ENCODE peak calls at places on chromosome 15, in nine cellular contexts. One of them, this sample, is unnamed.

GRCh38 chr15:29859981-29860745 is 37.9 kb upstream of the TJP1 start:
- DNase-seq in Peyer's patch: no peak
- DNase-seq in IMR-90: peak
- DNase-seq in progenitor cell of endocrine pancreas: no peak
- DNase-seq in mammary epithelial cell: peak
- DNase-seq in GM13976: no peak
- DNase-seq in upper lobe of right lung: no peak
- DNase-seq in CD8-positive, alpha-beta T cell: no peak
- DNase-seq in neural progenitor cell: no peak
- DNase-seq in this sample: peak

GRCh38 chr15:81069356-81069755 is 64.7 kb upstream of the CFAP161 start:
- DNase-seq in Peyer's patch: no peak
- DNase-seq in IMR-90: no peak
- DNase-seq in progenitor cell of endocrine pancreas: no peak
- DNase-seq in mammary epithelial cell: no peak
- DNase-seq in GM13976: no peak
- DNase-seq in upper lobe of right lung: no peak
- DNase-seq in CD8-positive, alpha-beta T cell: no peak
- DNase-seq in neural progenitor cell: peak
- DNase-seq in this sample: no peak

GRCh38 chr15:35756588-35756987 is 210.6 kb upstream of the DPH6 start:
- DNase-seq in Peyer's patch: no peak
- DNase-seq in IMR-90: no peak
- DNase-seq in progenitor cell of endocrine pancreas: no peak
- DNase-seq in mammary epithelial cell: no peak
- DNase-seq in GM13976: no peak
- DNase-seq in upper lobe of right lung: no peak
- DNase-seq in CD8-positive, alpha-beta T cell: no peak
- DNase-seq in neural progenitor cell: no peak
- DNase-seq in this sample: no peak

GRCh38 chr15:90411176-90411575 is 23.1 kb downstream of the IQGAP1 start:
- DNase-seq in Peyer's patch: no peak
- DNase-seq in IMR-90: no peak
- DNase-seq in progenitor cell of endocrine pancreas: no peak
- DNase-seq in mammary epithelial cell: no peak
- DNase-seq in GM13976: no peak
- DNase-seq in upper lobe of right lung: no peak
- DNase-seq in CD8-positive, alpha-beta T cell: no peak
- DNase-seq in neural progenitor cell: no peak
- DNase-seq in this sample: no peak

GRCh38 chr15:72112111-72112510 is 5.8 kb downstream of the MYO9A start:
- DNase-seq in Peyer's patch: no peak
- DNase-seq in IMR-90: no peak
- DNase-seq in progenitor cell of endocrine pancreas: no peak
- DNase-seq in mammary epithelial cell: no peak
- DNase-seq in GM13976: no peak
- DNase-seq in upper lobe of right lung: no peak
- DNase-seq in CD8-positive, alpha-beta T cell: no peak
- DNase-seq in neural progenitor cell: no peak
- DNase-seq in this sample: no peak

GRCh38 chr15:72911658-72912057 is 128.1 kb upstream of the ADPGK start:
- DNase-seq in Peyer's patch: no peak
- DNase-seq in IMR-90: no peak
- DNase-seq in progenitor cell of endocrine pancreas: no peak
- DNase-seq in mammary epithelial cell: no peak
- DNase-seq in GM13976: no peak
- DNase-seq in upper lobe of right lung: no peak
- DNase-seq in CD8-positive, alpha-beta T cell: no peak
- DNase-seq in neural progenitor cell: no peak
- DNase-seq in this sample: no peak

GRCh38 chr15:89327113-89327512 is 7.5 kb downstream of the POLG start:
- DNase-seq in Peyer's patch: no peak
- DNase-seq in IMR-90: no peak
- DNase-seq in progenitor cell of endocrine pancreas: no peak
- DNase-seq in mammary epithelial cell: no peak
- DNase-seq in GM13976: no peak
- DNase-seq in upper lobe of right lung: no peak
- DNase-seq in CD8-positive, alpha-beta T cell: no peak
- DNase-seq in neural progenitor cell: no peak
- DNase-seq in this sample: no peak

GRCh38 chr15:35067501-35068347 is 17.4 kb downstream of the NANOGP8 start:
- DNase-seq in Peyer's patch: no peak
- DNase-seq in IMR-90: no peak
- DNase-seq in progenitor cell of endocrine pancreas: no peak
- DNase-seq in mammary epithelial cell: no peak
- DNase-seq in GM13976: no peak
- DNase-seq in upper lobe of right lung: no peak
- DNase-seq in CD8-positive, alpha-beta T cell: no peak
- DNase-seq in neural progenitor cell: no peak
- DNase-seq in this sample: no peak

GRCh38 chr15:74133071-74133702 is 2.8 kb downstream of the ISLR2 start:
- DNase-seq in Peyer's patch: no peak
- DNase-seq in IMR-90: no peak
- DNase-seq in progenitor cell of endocrine pancreas: no peak
- DNase-seq in mammary epithelial cell: no peak
- DNase-seq in GM13976: peak
- DNase-seq in upper lobe of right lung: no peak
- DNase-seq in CD8-positive, alpha-beta T cell: no peak
- DNase-seq in neural progenitor cell: peak
- DNase-seq in this sample: no peak

GRCh38 chr15:38531509-38531908 is 33.1 kb downstream of the RASGRP1 start:
- DNase-seq in Peyer's patch: no peak
- DNase-seq in IMR-90: peak
- DNase-seq in progenitor cell of endocrine pancreas: no peak
- DNase-seq in mammary epithelial cell: peak
- DNase-seq in GM13976: no peak
- DNase-seq in upper lobe of right lung: no peak
- DNase-seq in CD8-positive, alpha-beta T cell: no peak
- DNase-seq in neural progenitor cell: no peak
- DNase-seq in this sample: peak

GRCh38 chr15:81279621-81280051 is 44.3 kb downstream of the STARD5 start:
- DNase-seq in Peyer's patch: no peak
- DNase-seq in IMR-90: no peak
- DNase-seq in progenitor cell of endocrine pancreas: no peak
- DNase-seq in mammary epithelial cell: no peak
- DNase-seq in GM13976: no peak
- DNase-seq in upper lobe of right lung: no peak
- DNase-seq in CD8-positive, alpha-beta T cell: no peak
- DNase-seq in neural progenitor cell: no peak
- DNase-seq in this sample: peak

GRCh38 chr15:44603126-44603525 is 60.3 kb downstream of the SPG11 start:
- DNase-seq in Peyer's patch: no peak
- DNase-seq in IMR-90: no peak
- DNase-seq in progenitor cell of endocrine pancreas: no peak
- DNase-seq in mammary epithelial cell: no peak
- DNase-seq in GM13976: no peak
- DNase-seq in upper lobe of right lung: no peak
- DNase-seq in CD8-positive, alpha-beta T cell: no peak
- DNase-seq in neural progenitor cell: no peak
- DNase-seq in this sample: no peak

GRCh38 chr15:83012038-83012490 is 625 bp upstream of the C15orf40 start:
- DNase-seq in Peyer's patch: no peak
- DNase-seq in IMR-90: no peak
- DNase-seq in progenitor cell of endocrine pancreas: no peak
- DNase-seq in mammary epithelial cell: no peak
- DNase-seq in GM13976: no peak
- DNase-seq in upper lobe of right lung: no peak
- DNase-seq in CD8-positive, alpha-beta T cell: no peak
- DNase-seq in neural progenitor cell: no peak
- DNase-seq in this sample: no peak

GRCh38 chr15:36156855-36157521 is 422.4 kb upstream of the CDIN1 start:
- DNase-seq in Peyer's patch: no peak
- DNase-seq in IMR-90: peak
- DNase-seq in progenitor cell of endocrine pancreas: no peak
- DNase-seq in mammary epithelial cell: no peak
- DNase-seq in GM13976: no peak
- DNase-seq in upper lobe of right lung: no peak
- DNase-seq in CD8-positive, alpha-beta T cell: no peak
- DNase-seq in neural progenitor cell: no peak
- DNase-seq in this sample: peak

GRCh38 chr15:47429376-47429775 is 287.9 kb upstream of the SEMA6D start:
- DNase-seq in Peyer's patch: no peak
- DNase-seq in IMR-90: no peak
- DNase-seq in progenitor cell of endocrine pancreas: no peak
- DNase-seq in mammary epithelial cell: no peak
- DNase-seq in GM13976: no peak
- DNase-seq in upper lobe of right lung: no peak
- DNase-seq in CD8-positive, alpha-beta T cell: no peak
- DNase-seq in neural progenitor cell: no peak
- DNase-seq in this sample: no peak

GRCh38 chr15:93483923-93484322 is 394.9 kb upstream of the RGMA start:
- DNase-seq in Peyer's patch: no peak
- DNase-seq in IMR-90: no peak
- DNase-seq in progenitor cell of endocrine pancreas: no peak
- DNase-seq in mammary epithelial cell: no peak
- DNase-seq in GM13976: no peak
- DNase-seq in upper lobe of right lung: no peak
- DNase-seq in CD8-positive, alpha-beta T cell: no peak
- DNase-seq in neural progenitor cell: no peak
- DNase-seq in this sample: no peak

GRCh38 chr15:93485438-93485837 is 396.4 kb upstream of the RGMA start:
- DNase-seq in Peyer's patch: no peak
- DNase-seq in IMR-90: no peak
- DNase-seq in progenitor cell of endocrine pancreas: no peak
- DNase-seq in mammary epithelial cell: no peak
- DNase-seq in GM13976: no peak
- DNase-seq in upper lobe of right lung: no peak
- DNase-seq in CD8-positive, alpha-beta T cell: no peak
- DNase-seq in neural progenitor cell: no peak
- DNase-seq in this sample: no peak

GRCh38 chr15:93485922-93486327 is 396.9 kb upstream of the RGMA start:
- DNase-seq in Peyer's patch: no peak
- DNase-seq in IMR-90: no peak
- DNase-seq in progenitor cell of endocrine pancreas: no peak
- DNase-seq in mammary epithelial cell: no peak
- DNase-seq in GM13976: no peak
- DNase-seq in upper lobe of right lung: no peak
- DNase-seq in CD8-positive, alpha-beta T cell: no peak
- DNase-seq in neural progenitor cell: no peak
- DNase-seq in this sample: no peak

GRCh38 chr15:93488157-93488803 is 399.3 kb upstream of the RGMA start:
- DNase-seq in Peyer's patch: no peak
- DNase-seq in IMR-90: no peak
- DNase-seq in progenitor cell of endocrine pancreas: no peak
- DNase-seq in mammary epithelial cell: no peak
- DNase-seq in GM13976: no peak
- DNase-seq in upper lobe of right lung: no peak
- DNase-seq in CD8-positive, alpha-beta T cell: no peak
- DNase-seq in neural progenitor cell: no peak
- DNase-seq in this sample: no peak

GRCh38 chr15:93486407-93487117 is 397.6 kb upstream of the RGMA start:
- DNase-seq in Peyer's patch: no peak
- DNase-seq in IMR-90: no peak
- DNase-seq in progenitor cell of endocrine pancreas: no peak
- DNase-seq in mammary epithelial cell: no peak
- DNase-seq in GM13976: no peak
- DNase-seq in upper lobe of right lung: no peak
- DNase-seq in CD8-positive, alpha-beta T cell: no peak
- DNase-seq in neural progenitor cell: no peak
- DNase-seq in this sample: no peak
- TF ChIP-seq CTCF in Peyer's patch: no peak
- TF ChIP-seq CTCF in IMR-90: no peak
- TF ChIP-seq CTCF in progenitor cell of endocrine pancreas: no peak
- TF ChIP-seq CTCF in mammary epithelial cell: no peak
- TF ChIP-seq CTCF in GM13976: no peak
- TF ChIP-seq CTCF in upper lobe of right lung: no peak
- TF ChIP-seq CTCF in CD8-positive, alpha-beta T cell: no peak
- TF ChIP-seq CTCF in neural progenitor cell: no peak
- TF ChIP-seq CTCF in this sample: no peak

GRCh38 chr15:75758071-75758872 is 45.6 kb upstream of the CSPG4 start:
- DNase-seq in Peyer's patch: peak
- DNase-seq in IMR-90: peak
- DNase-seq in progenitor cell of endocrine pancreas: peak
- DNase-seq in mammary epithelial cell: peak
- DNase-seq in GM13976: peak
- DNase-seq in upper lobe of right lung: peak
- DNase-seq in CD8-positive, alpha-beta T cell: peak
- DNase-seq in neural progenitor cell: peak
- DNase-seq in this sample: peak
- TF ChIP-seq CTCF in Peyer's patch: peak
- TF ChIP-seq CTCF in IMR-90: peak
- TF ChIP-seq CTCF in progenitor cell of endocrine pancreas: peak
- TF ChIP-seq CTCF in mammary epithelial cell: peak
- TF ChIP-seq CTCF in GM13976: peak
- TF ChIP-seq CTCF in upper lobe of right lung: peak
- TF ChIP-seq CTCF in CD8-positive, alpha-beta T cell: no peak
- TF ChIP-seq CTCF in neural progenitor cell: peak
- TF ChIP-seq CTCF in this sample: no peak

GRCh38 chr15:62824111-62824737 is 218.3 kb upstream of the TPM1 start:
- DNase-seq in Peyer's patch: no peak
- DNase-seq in IMR-90: peak
- DNase-seq in progenitor cell of endocrine pancreas: no peak
- DNase-seq in mammary epithelial cell: peak
- DNase-seq in GM13976: no peak
- DNase-seq in upper lobe of right lung: no peak
- DNase-seq in CD8-positive, alpha-beta T cell: no peak
- DNase-seq in neural progenitor cell: no peak
- DNase-seq in this sample: peak

GRCh38 chr15:62832231-62832630 is 210.3 kb upstream of the TPM1 start:
- DNase-seq in Peyer's patch: no peak
- DNase-seq in IMR-90: no peak
- DNase-seq in progenitor cell of endocrine pancreas: no peak
- DNase-seq in mammary epithelial cell: no peak
- DNase-seq in GM13976: no peak
- DNase-seq in upper lobe of right lung: no peak
- DNase-seq in CD8-positive, alpha-beta T cell: no peak
- DNase-seq in neural progenitor cell: no peak
- DNase-seq in this sample: no peak

GRCh38 chr15:62833671-62834070 is 208.9 kb upstream of the TPM1 start:
- DNase-seq in Peyer's patch: no peak
- DNase-seq in IMR-90: no peak
- DNase-seq in progenitor cell of endocrine pancreas: no peak
- DNase-seq in mammary epithelial cell: no peak
- DNase-seq in GM13976: no peak
- DNase-seq in upper lobe of right lung: no peak
- DNase-seq in CD8-positive, alpha-beta T cell: no peak
- DNase-seq in neural progenitor cell: peak
- DNase-seq in this sample: no peak

DNA sequence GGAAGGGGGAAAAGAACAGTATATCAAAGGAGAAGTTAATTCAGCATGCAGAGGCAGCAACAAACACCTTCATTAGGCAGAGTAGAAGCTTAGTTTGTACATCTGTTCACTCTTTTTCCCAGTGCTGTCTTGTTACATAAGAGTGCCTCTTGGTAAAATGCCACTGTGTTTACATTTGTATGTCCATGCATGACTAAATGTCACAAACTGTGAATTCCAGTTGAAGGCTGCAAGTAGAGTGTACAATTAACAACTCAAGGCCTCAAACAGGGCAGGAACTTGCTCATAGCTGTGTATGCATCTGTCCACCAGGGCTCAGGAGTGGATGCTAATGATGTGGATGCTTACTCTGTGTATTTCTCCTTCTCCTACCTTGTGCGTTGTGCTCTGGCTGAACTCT is 214.2 kb upstream of the TPM1 start:
- DNase-seq in Peyer's patch: no peak
- DNase-seq in IMR-90: no peak
- DNase-seq in progenitor cell of endocrine pancreas: no peak
- DNase-seq in mammary epithelial cell: no peak
- DNase-seq in GM13976: no peak
- DNase-seq in upper lobe of right lung: no peak
- DNase-seq in CD8-positive, alpha-beta T cell: no peak
- DNase-seq in neural progenitor cell: no peak
- DNase-seq in this sample: no peak
- TF ChIP-seq CTCF in Peyer's patch: no peak
- TF ChIP-seq CTCF in IMR-90: no peak
- TF ChIP-seq CTCF in progenitor cell of endocrine pancreas: no peak
- TF ChIP-seq CTCF in mammary epithelial cell: no peak
- TF ChIP-seq CTCF in GM13976: no peak
- TF ChIP-seq CTCF in upper lobe of right lung: no peak
- TF ChIP-seq CTCF in CD8-positive, alpha-beta T cell: no peak
- TF ChIP-seq CTCF in neural progenitor cell: no peak
- TF ChIP-seq CTCF in this sample: no peak

GRCh38 chr15:100878130-100878529 is 1.5 kb upstream of the ALDH1A3 start:
- DNase-seq in Peyer's patch: no peak
- DNase-seq in IMR-90: no peak
- DNase-seq in progenitor cell of endocrine pancreas: no peak
- DNase-seq in mammary epithelial cell: no peak
- DNase-seq in GM13976: no peak
- DNase-seq in upper lobe of right lung: no peak
- DNase-seq in CD8-positive, alpha-beta T cell: no peak
- DNase-seq in neural progenitor cell: no peak
- DNase-seq in this sample: no peak
- TF ChIP-seq CTCF in Peyer's patch: no peak
- TF ChIP-seq CTCF in IMR-90: no peak
- TF ChIP-seq CTCF in progenitor cell of endocrine pancreas: no peak
- TF ChIP-seq CTCF in mammary epithelial cell: no peak
- TF ChIP-seq CTCF in GM13976: no peak
- TF ChIP-seq CTCF in upper lobe of right lung: no peak
- TF ChIP-seq CTCF in CD8-positive, alpha-beta T cell: no peak
- TF ChIP-seq CTCF in neural progenitor cell: no peak
- TF ChIP-seq CTCF in this sample: no peak

This sample was measured in MCF 10A.